ENCODE peak calls at places on chromosome 12, in six cellular contexts. One of them, this sample, is unnamed.

GRCh38 chr12:74043343-74043742 is 494.3 kb upstream of the ATXN7L3B start:
- DNase-seq in mesendoderm: peak
- DNase-seq in M059J: peak
- DNase-seq in left cardiac atrium: no peak
- DNase-seq in heart left ventricle: no peak
- DNase-seq in HCT116: peak
- DNase-seq in this sample: peak

GRCh38 chr12:96177013-96177412 is 17.2 kb upstream of the ELK3 start:
- DNase-seq in mesendoderm: no peak
- DNase-seq in M059J: peak
- DNase-seq in left cardiac atrium: no peak
- DNase-seq in heart left ventricle: no peak
- DNase-seq in HCT116: no peak
- DNase-seq in this sample: peak

GRCh38 chr12:93773122-93773871 is 96.1 kb downstream of the CRADD start:
- DNase-seq in mesendoderm: no peak
- DNase-seq in M059J: peak
- DNase-seq in left cardiac atrium: no peak
- DNase-seq in heart left ventricle: no peak
- DNase-seq in HCT116: no peak
- DNase-seq in this sample: peak

GRCh38 chr12:5985471-5985870 is 40.4 kb upstream of the ANO2 start:
- DNase-seq in mesendoderm: no peak
- DNase-seq in M059J: no peak
- DNase-seq in left cardiac atrium: no peak
- DNase-seq in heart left ventricle: no peak
- DNase-seq in HCT116: no peak
- DNase-seq in this sample: no peak

GRCh38 chr12:108840605-108841328 is 16.6 kb downstream of the SSH1 start:
- DNase-seq in mesendoderm: no peak
- DNase-seq in M059J: peak
- DNase-seq in left cardiac atrium: no peak
- DNase-seq in heart left ventricle: no peak
- DNase-seq in HCT116: no peak
- DNase-seq in this sample: no peak

GRCh38 chr12:121088208-121088585 is 44.5 kb upstream of the P2RX7 start:
- DNase-seq in mesendoderm: no peak
- DNase-seq in M059J: no peak
- DNase-seq in left cardiac atrium: no peak
- DNase-seq in heart left ventricle: no peak
- DNase-seq in HCT116: no peak
- DNase-seq in this sample: no peak

GRCh38 chr12:45974171-45974719 is 16.1 kb downstream of the SCAF11 start:
- DNase-seq in mesendoderm: no peak
- DNase-seq in M059J: no peak
- DNase-seq in left cardiac atrium: no peak
- DNase-seq in heart left ventricle: no peak
- DNase-seq in HCT116: no peak
- DNase-seq in this sample: no peak

GRCh38 chr12:52735106-52735505 is 31.8 kb upstream of the KRT77 start:
- DNase-seq in mesendoderm: no peak
- DNase-seq in M059J: no peak
- DNase-seq in left cardiac atrium: no peak
- DNase-seq in heart left ventricle: no peak
- DNase-seq in HCT116: no peak
- DNase-seq in this sample: no peak

GRCh38 chr12:87820524-87821194 is 208.5 kb downstream of the C12orf50 start:
- DNase-seq in mesendoderm: peak
- DNase-seq in M059J: peak
- DNase-seq in left cardiac atrium: no peak
- DNase-seq in heart left ventricle: no peak
- DNase-seq in HCT116: peak
- DNase-seq in this sample: peak

GRCh38 chr12:76085159-76085868 is 829 bp upstream of the NAP1L1 start:
- DNase-seq in mesendoderm: no peak
- DNase-seq in M059J: peak
- DNase-seq in left cardiac atrium: no peak
- DNase-seq in heart left ventricle: no peak
- DNase-seq in HCT116: no peak
- DNase-seq in this sample: peak

GRCh38 chr12:79674629-79675028 is 16.1 kb downstream of the PAWR start:
- DNase-seq in mesendoderm: no peak
- DNase-seq in M059J: peak
- DNase-seq in left cardiac atrium: no peak
- DNase-seq in heart left ventricle: no peak
- DNase-seq in HCT116: no peak
- DNase-seq in this sample: peak

GRCh38 chr12:53048033-53048779 is 1.7 kb upstream of the TNS2 start:
- DNase-seq in mesendoderm: peak
- DNase-seq in M059J: peak
- DNase-seq in left cardiac atrium: peak
- DNase-seq in heart left ventricle: peak
- DNase-seq in HCT116: no peak
- DNase-seq in this sample: no peak

GRCh38 chr12:107653519-107653918 is 32.1 kb upstream of the PWP1 start:
- DNase-seq in mesendoderm: no peak
- DNase-seq in M059J: no peak
- DNase-seq in left cardiac atrium: no peak
- DNase-seq in heart left ventricle: no peak
- DNase-seq in HCT116: no peak
- DNase-seq in this sample: no peak

GRCh38 chr12:7125632-7126227 is 3.0 kb downstream of the RBP5 start:
- DNase-seq in mesendoderm: no peak
- DNase-seq in M059J: no peak
- DNase-seq in left cardiac atrium: no peak
- DNase-seq in heart left ventricle: no peak
- DNase-seq in HCT116: no peak
- DNase-seq in this sample: no peak

GRCh38 chr12:6766651-6767300 is 613 bp downstream of the PTMS start:
- DNase-seq in mesendoderm: peak
- DNase-seq in M059J: peak
- DNase-seq in left cardiac atrium: peak
- DNase-seq in heart left ventricle: peak
- DNase-seq in HCT116: no peak
- DNase-seq in this sample: peak

GRCh38 chr12:120402217-120402616 is 33.3 kb upstream of the MSI1 start:
- DNase-seq in mesendoderm: peak
- DNase-seq in M059J: peak
- DNase-seq in left cardiac atrium: no peak
- DNase-seq in heart left ventricle: no peak
- DNase-seq in HCT116: no peak
- DNase-seq in this sample: no peak

GRCh38 chr12:130227641-130228040 is 65.4 kb downstream of the FZD10 start:
- DNase-seq in mesendoderm: no peak
- DNase-seq in M059J: no peak
- DNase-seq in left cardiac atrium: no peak
- DNase-seq in heart left ventricle: no peak
- DNase-seq in HCT116: no peak
- DNase-seq in this sample: no peak

GRCh38 chr12:127809236-127809635 is 457.7 kb upstream of the TMEM132C start:
- DNase-seq in mesendoderm: peak
- DNase-seq in M059J: peak
- DNase-seq in left cardiac atrium: no peak
- DNase-seq in heart left ventricle: no peak
- DNase-seq in HCT116: no peak
- DNase-seq in this sample: peak

GRCh38 chr12:26831959-26832816 is 806 bp downstream of the ITPR2 start:
- DNase-seq in mesendoderm: peak
- DNase-seq in M059J: peak
- DNase-seq in left cardiac atrium: peak
- DNase-seq in heart left ventricle: peak
- DNase-seq in HCT116: peak
- DNase-seq in this sample: peak

GRCh38 chr12:124388679-124389536 is 94.0 kb downstream of the RFLNA start:
- DNase-seq in mesendoderm: peak
- DNase-seq in M059J: peak
- DNase-seq in left cardiac atrium: peak
- DNase-seq in heart left ventricle: peak
- DNase-seq in HCT116: no peak
- DNase-seq in this sample: peak

GRCh38 chr12:28869197-28869596 is 279.9 kb upstream of the FAR2 start:
- DNase-seq in mesendoderm: no peak
- DNase-seq in M059J: peak
- DNase-seq in left cardiac atrium: no peak
- DNase-seq in heart left ventricle: no peak
- DNase-seq in HCT116: no peak
- DNase-seq in this sample: peak

GRCh38 chr12:78120866-78121590 is 290.3 kb downstream of the NAV3 start:
- DNase-seq in mesendoderm: no peak
- DNase-seq in M059J: peak
- DNase-seq in left cardiac atrium: no peak
- DNase-seq in heart left ventricle: no peak
- DNase-seq in HCT116: peak
- DNase-seq in this sample: peak

GRCh38 chr12:69095765-69096477 is 143.4 kb upstream of the CPSF6 start:
- DNase-seq in mesendoderm: no peak
- DNase-seq in M059J: no peak
- DNase-seq in left cardiac atrium: no peak
- DNase-seq in heart left ventricle: peak
- DNase-seq in HCT116: no peak
- DNase-seq in this sample: peak

GRCh38 chr12:79634957-79635471 is 55.8 kb downstream of the PAWR start:
- DNase-seq in mesendoderm: peak
- DNase-seq in M059J: peak
- DNase-seq in left cardiac atrium: no peak
- DNase-seq in heart left ventricle: no peak
- DNase-seq in HCT116: no peak
- DNase-seq in this sample: peak

GRCh38 chr12:52202361-52203078 is 10.7 kb upstream of the KRT80 start:
- DNase-seq in mesendoderm: peak
- DNase-seq in M059J: no peak
- DNase-seq in left cardiac atrium: peak
- DNase-seq in heart left ventricle: no peak
- DNase-seq in HCT116: no peak
- DNase-seq in this sample: no peak

GRCh38 chr12:28167981-28168485 is 22.2 kb upstream of the CCDC91 start:
- DNase-seq in mesendoderm: no peak
- DNase-seq in M059J: no peak
- DNase-seq in left cardiac atrium: no peak
- DNase-seq in heart left ventricle: no peak
- DNase-seq in HCT116: no peak
- DNase-seq in this sample: no peak

GRCh38 chr12:14238224-14238792 is 127.2 kb upstream of the ATF7IP start:
- DNase-seq in mesendoderm: peak
- DNase-seq in M059J: peak
- DNase-seq in left cardiac atrium: no peak
- DNase-seq in heart left ventricle: no peak
- DNase-seq in HCT116: no peak
- DNase-seq in this sample: no peak

GRCh38 chr12:14185441-14186192 is 179.9 kb upstream of the ATF7IP start:
- DNase-seq in mesendoderm: peak
- DNase-seq in M059J: peak
- DNase-seq in left cardiac atrium: no peak
- DNase-seq in heart left ventricle: no peak
- DNase-seq in HCT116: peak
- DNase-seq in this sample: peak

GRCh38 chr12:64389154-64389553 is 1.4 kb downstream of the C12orf56 start:
- DNase-seq in mesendoderm: no peak
- DNase-seq in M059J: no peak
- DNase-seq in left cardiac atrium: no peak
- DNase-seq in heart left ventricle: no peak
- DNase-seq in HCT116: no peak
- DNase-seq in this sample: no peak

GRCh38 chr12:92030618-92031017 is 115.0 kb downstream of the BTG1 start:
- DNase-seq in mesendoderm: no peak
- DNase-seq in M059J: no peak
- DNase-seq in left cardiac atrium: peak
- DNase-seq in heart left ventricle: no peak
- DNase-seq in HCT116: no peak
- DNase-seq in this sample: peak

GRCh38 chr12:6236641-6236940 is 36.4 kb downstream of the CD9 start:
- DNase-seq in mesendoderm: no peak
- DNase-seq in M059J: no peak
- DNase-seq in left cardiac atrium: no peak
- DNase-seq in heart left ventricle: no peak
- DNase-seq in HCT116: no peak
- DNase-seq in this sample: no peak

GRCh38 chr12:12901158-12901791 is 9.9 kb downstream of the GPRC5A start:
- DNase-seq in mesendoderm: no peak
- DNase-seq in M059J: peak
- DNase-seq in left cardiac atrium: peak
- DNase-seq in heart left ventricle: no peak
- DNase-seq in HCT116: no peak
- DNase-seq in this sample: peak

This sample was measured in brain microvascular endothelial cell.